ENCODE peak calls at places on chromosomes 1 and 21, in nine cellular contexts. E, N, Q, T, J, W, M, B and Z are unnamed samples.

GRCh38 chr1:11541236-11541635 is 62.3 kb downstream of the DISP3 start:
- DNase-seq in E (no peak), N (no peak), Q (no peak), W (no peak), M (no peak), B (no peak), T (no peak), J (no peak), Z (no peak)

GRCh38 chr1:41862411-41863221 is 56.1 kb downstream of the HIVEP3 start:
- DNase-seq in Q (no peak), M (peak; percentile 22), N (peak; percentile 1), B (no peak), T (no peak), J (no peak), E (peak; percentile 88), W (no peak), Z (peak; percentile 43)

GRCh38 chr1:90753556-90753955 is 36.5 kb upstream of the BARHL2 start:
- DNase-seq in M (no peak), J (no peak), T (no peak), E (no peak), N (no peak), B (no peak), Q (no peak), W (no peak), Z (no peak)

GRCh38 chr1:26677306-26678115 is 18.3 kb upstream of the ARID1A start:
- DNase-seq in M (peak; percentile 93), W (peak; percentile 85), B (peak; percentile 56), N (peak; percentile 90), J (peak; percentile 94), Q (peak; percentile 59), T (peak; percentile 86), E (peak; percentile 76), Z (no peak)

GRCh38 chr1:54996359-54996868 is 2.3 kb upstream of the BSND start:
- DNase-seq in Q (peak; percentile 89), M (peak; percentile 82), W (peak; percentile 95), T (peak; percentile 83), J (peak; percentile 80), N (peak; percentile 71), B (peak; percentile 73), E (peak; percentile 57), Z (peak; percentile 79)

GRCh38 chr1:41689596-41689995 is 205.1 kb upstream of the EDN2 start:
- DNase-seq in T (no peak), E (no peak), N (no peak), J (no peak), W (no peak), B (no peak), M (no peak), Q (no peak), Z (no peak)

GRCh38 chr1:222097646-222098045 is 355.8 kb upstream of the DUSP10 start:
- DNase-seq in M (peak; percentile 21), W (no peak), E (no peak), Q (no peak), T (no peak), J (no peak), B (no peak), N (no peak), Z (no peak)

GRCh38 chr1:145926706-145927072 is 595 bp downstream of the RBM8A start:
- DNase-seq in W (no peak), E (peak; percentile 12), M (no peak), B (no peak), T (no peak), Q (no peak), N (no peak), J (no peak), Z (no peak)

GRCh38 chr1:172499636-172500141 is 33.3 kb upstream of the SUCO start:
- DNase-seq in E (no peak), M (peak; percentile 85), W (no peak), J (peak; percentile 54), N (peak; percentile 47), Q (no peak), B (no peak), T (no peak), Z (no peak)

GRCh38 chr1:29703596-29703995 is 467.3 kb downstream of the PTPRU start:
- DNase-seq in M (peak; percentile 50), W (peak; percentile 74), N (peak; percentile 13), J (no peak), B (no peak), E (peak; percentile 53), Q (peak; percentile 72), T (no peak), Z (peak; percentile 51)

GRCh38 chr21:45040739-45041138 is 33.6 kb upstream of the ADARB1 start:
- DNase-seq in W (no peak), M (no peak), T (peak; percentile 64), E (no peak), N (no peak), B (no peak), Q (no peak), J (no peak), Z (no peak)

GRCh38 chr1:74222701-74223100 is 12.5 kb upstream of the TNNI3K start:
- DNase-seq in B (no peak), T (no peak), N (no peak), Q (no peak), E (peak; percentile 12), J (no peak), W (no peak), M (no peak), Z (no peak)

GRCh38 chr1:78690516-78690915 is 40.9 kb downstream of the IFI44 start:
- DNase-seq in E (no peak), M (no peak), W (no peak), B (no peak), J (no peak), T (no peak), Q (no peak), N (no peak), Z (no peak)

GRCh38 chr1:28417441-28418277 is 48.1 kb downstream of the PHACTR4 start:
- DNase-seq in T (no peak), E (peak; percentile 75), M (peak; percentile 15), J (no peak), W (no peak), Q (no peak), B (no peak), N (peak; percentile 22), Z (no peak)

GRCh38 chr1:29688477-29689365 is 452.4 kb downstream of the PTPRU start:
- DNase-seq in Q (no peak), T (peak; percentile 35), N (no peak), M (peak; percentile 46), W (no peak), E (peak; percentile 81), B (no peak), J (no peak), Z (no peak)

GRCh38 chr1:59079434-59080135 is 217.3 kb upstream of the FGGY start:
- DNase-seq in T (no peak), N (no peak), B (no peak), W (peak; percentile 34), M (no peak), Q (no peak), E (peak; percentile 49), J (no peak), Z (no peak)

DNA sequence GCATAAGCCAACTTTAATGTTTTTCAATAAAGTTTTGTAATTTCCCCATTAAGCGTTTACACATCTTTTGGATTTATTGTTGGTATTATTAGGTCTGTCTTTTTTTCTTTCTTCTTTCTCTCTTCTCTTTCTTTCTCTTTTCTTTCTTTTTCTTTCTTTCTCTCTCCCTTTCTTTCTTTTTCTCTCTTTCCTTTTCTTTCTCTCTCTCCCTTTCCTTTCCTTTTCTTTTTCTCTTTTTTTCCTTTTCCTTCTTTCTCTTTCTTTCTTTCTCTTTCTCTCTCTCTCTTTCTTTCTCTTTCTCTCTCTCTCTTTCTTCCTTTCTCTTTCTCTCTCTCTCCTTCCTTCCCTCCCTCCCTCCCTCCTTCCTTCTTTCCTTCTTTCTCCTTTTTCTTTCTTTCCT is 31.3 kb downstream of the ERRFI1 start:
- DNase-seq in M (no peak), B (no peak), T (no peak), N (no peak), E (no peak), J (no peak), W (no peak), Q (no peak), Z (no peak)
- TF ChIP-seq CTCF in M (no peak), B (no peak), T (no peak), N (no peak), E (no peak), J (no peak), W (no peak), Q (no peak), Z (no peak)

DNA sequence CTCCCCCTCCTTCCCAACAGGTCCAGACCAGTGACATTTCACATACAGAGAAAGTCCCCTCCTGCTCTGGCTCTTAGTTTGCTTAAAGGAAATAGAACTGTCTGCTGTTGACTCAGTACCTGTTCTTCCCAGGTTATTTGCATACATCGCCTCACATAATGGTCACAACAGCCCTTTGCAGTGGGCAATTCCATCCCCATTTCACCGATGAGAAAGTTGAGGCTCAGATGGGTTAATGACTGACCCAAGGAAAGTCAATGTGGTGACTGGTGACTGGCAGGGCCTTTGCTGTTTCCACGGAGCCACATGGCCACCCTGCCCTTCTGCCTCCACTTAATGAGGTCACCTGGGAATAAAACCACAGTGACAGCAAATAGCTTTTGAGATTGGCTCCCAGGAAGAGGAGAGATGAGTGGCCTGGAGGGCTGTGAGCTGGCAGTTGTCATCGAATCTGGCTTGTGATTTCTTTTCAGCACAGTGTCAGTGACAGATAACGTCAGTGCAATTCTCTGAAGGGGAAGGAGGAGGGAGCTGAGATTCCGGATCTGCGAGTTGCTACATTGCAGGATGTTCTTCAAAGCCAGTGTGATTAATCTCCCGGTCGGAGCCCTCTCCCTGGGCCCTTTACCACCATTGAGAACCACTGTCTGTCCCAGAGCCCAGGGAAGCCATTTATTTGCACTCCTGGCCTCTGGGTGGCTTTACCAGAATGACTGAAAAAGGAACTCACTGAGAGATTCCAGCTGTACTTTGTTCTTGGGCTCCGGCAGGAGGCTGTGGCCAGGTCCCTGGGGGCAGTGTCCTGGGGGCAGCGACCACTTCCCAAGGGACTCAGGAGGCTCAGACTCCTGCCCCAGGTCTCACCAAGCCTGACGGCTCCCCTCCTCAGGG is 117.1 kb downstream of the CNIH3 start:
- DNase-seq in J (no peak), B (peak; percentile 61), T (no peak), M (peak; percentile 76), Q (peak; percentile 29), W (no peak), E (no peak), N (no peak), Z (peak; percentile 32)
- TF ChIP-seq CTCF in J (no peak), B (no peak), T (no peak), M (no peak), Q (no peak), W (no peak), E (no peak), N (no peak), Z (no peak)

GRCh38 chr1:196136396-196136795 is 471.8 kb downstream of the KCNT2 start:
- DNase-seq in T (no peak), W (no peak), Q (no peak), M (no peak), J (no peak), E (no peak), N (no peak), B (no peak), Z (no peak)
- TF ChIP-seq CTCF in T (no peak), W (no peak), Q (no peak), M (no peak), J (no peak), E (no peak), N (no peak), B (no peak), Z (no peak)

DNA sequence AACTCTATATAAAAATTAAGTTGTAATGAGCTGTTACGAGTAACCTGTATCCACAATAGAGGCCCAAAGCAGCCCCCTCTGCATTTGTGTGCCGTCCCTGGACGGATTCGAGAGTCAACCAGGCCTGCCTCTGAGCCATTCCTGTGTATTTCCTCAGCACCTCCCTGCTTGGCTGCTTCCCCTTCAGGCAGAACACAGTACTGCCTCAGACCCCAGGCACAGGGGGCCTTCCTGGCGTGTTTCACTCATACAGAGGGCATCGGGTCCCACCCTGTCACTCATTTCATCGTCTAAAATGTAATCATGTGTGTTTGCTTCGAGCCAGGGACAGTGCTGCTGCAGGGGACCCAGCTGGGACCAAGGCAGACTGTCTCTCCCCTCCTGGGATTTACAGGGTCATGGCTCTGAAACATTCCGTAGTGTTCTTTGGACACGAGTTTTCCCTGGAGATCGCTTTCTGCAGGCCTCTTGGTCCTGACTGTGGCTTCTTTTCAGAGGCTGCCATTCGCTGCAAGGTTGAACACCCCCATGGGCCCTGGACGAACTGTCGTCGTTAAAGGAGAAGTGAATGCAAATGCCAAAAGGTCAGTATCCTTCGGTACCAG is 19.4 kb downstream of the LGALS8 start:
- DNase-seq in W (peak; percentile 56), E (no peak), B (no peak), N (no peak), Q (peak; percentile 40), J (no peak), T (no peak), M (no peak), Z (peak; percentile 62)
- TF ChIP-seq CTCF in W (peak; percentile 27), E (peak; percentile 19), B (peak; percentile 19), N (no peak), Q (peak; percentile 38), J (no peak), T (peak; percentile 23), M (no peak), Z (peak; percentile 65)